ENCODE peak calls at places on chromosomes 13 and 19, in five cellular contexts. One of them, this sample, is unnamed.

GRCh38 chr13:39823063-39823713 is 167.7 kb downstream of the COG6 start:
- DNase-seq in AG04450: no peak
- DNase-seq in cardiac muscle cell: no peak
- DNase-seq in A549: no peak
- DNase-seq in HCT116: no peak
- DNase-seq in this sample: no peak

GRCh38 chr13:49503951-49504350 is 8.2 kb downstream of the PHF11 start:
- DNase-seq in AG04450: no peak
- DNase-seq in cardiac muscle cell: no peak
- DNase-seq in A549: no peak
- DNase-seq in HCT116: no peak
- DNase-seq in this sample: no peak

GRCh38 chr13:62997038-62997619 is 1581.5 kb upstream of the PCDH20 start:
- DNase-seq in AG04450: no peak
- DNase-seq in cardiac muscle cell: no peak
- DNase-seq in A549: no peak
- DNase-seq in HCT116: no peak
- DNase-seq in this sample: no peak

GRCh38 chr13:40440990-40441820 is 225.2 kb downstream of the FOXO1 start:
- DNase-seq in AG04450: no peak
- DNase-seq in cardiac muscle cell: peak
- DNase-seq in A549: no peak
- DNase-seq in HCT116: no peak
- DNase-seq in this sample: peak

GRCh38 chr13:96991072-96991471 is 3.2 kb downstream of the OXGR1 start:
- DNase-seq in AG04450: no peak
- DNase-seq in cardiac muscle cell: no peak
- DNase-seq in A549: no peak
- DNase-seq in HCT116: no peak
- DNase-seq in this sample: no peak

GRCh38 chr13:97567510-97568243 is 133.7 kb downstream of the RAP2A start:
- DNase-seq in AG04450: no peak
- DNase-seq in cardiac muscle cell: peak
- DNase-seq in A549: peak
- DNase-seq in HCT116: peak
- DNase-seq in this sample: no peak

GRCh38 chr13:27120811-27121210 is 50.8 kb downstream of the USP12 start:
- DNase-seq in AG04450: no peak
- DNase-seq in cardiac muscle cell: peak
- DNase-seq in A549: no peak
- DNase-seq in HCT116: no peak
- DNase-seq in this sample: no peak

GRCh38 chr13:45055198-45055901 is 65.0 kb upstream of the GTF2F2 start:
- DNase-seq in AG04450: peak
- DNase-seq in cardiac muscle cell: peak
- DNase-seq in A549: peak
- DNase-seq in HCT116: peak
- DNase-seq in this sample: peak

GRCh38 chr13:88857256-88857655 is 1186.1 kb downstream of the SLITRK5 start:
- DNase-seq in AG04450: no peak
- DNase-seq in cardiac muscle cell: no peak
- DNase-seq in A549: no peak
- DNase-seq in HCT116: no peak
- DNase-seq in this sample: no peak

GRCh38 chr19:1776606-1777147 is 23.4 kb downstream of the ONECUT3 start:
- DNase-seq in AG04450: no peak
- DNase-seq in cardiac muscle cell: no peak
- DNase-seq in A549: no peak
- DNase-seq in HCT116: no peak
- DNase-seq in this sample: no peak

GRCh38 chr19:18173054-18173571 is 500 bp upstream of the IFI30 start:
- DNase-seq in AG04450: no peak
- DNase-seq in cardiac muscle cell: peak
- DNase-seq in A549: no peak
- DNase-seq in HCT116: no peak
- DNase-seq in this sample: no peak
- H3K4me3 ChIP-seq in AG04450: peak
- H3K4me3 ChIP-seq in cardiac muscle cell: no peak
- H3K4me3 ChIP-seq in A549: peak
- H3K4me3 ChIP-seq in HCT116: peak
- H3K4me3 ChIP-seq in this sample: peak

GRCh38 chr13:24075137-24075975 is 85.2 kb upstream of the SPATA13 start:
- DNase-seq in AG04450: no peak
- DNase-seq in cardiac muscle cell: no peak
- DNase-seq in A549: no peak
- DNase-seq in HCT116: no peak
- DNase-seq in this sample: no peak

GRCh38 chr13:24074687-24075086 is 85.8 kb upstream of the SPATA13 start:
- DNase-seq in AG04450: no peak
- DNase-seq in cardiac muscle cell: no peak
- DNase-seq in A549: no peak
- DNase-seq in HCT116: no peak
- DNase-seq in this sample: no peak

GRCh38 chr13:24076124-24076523 is 84.4 kb upstream of the SPATA13 start:
- DNase-seq in AG04450: no peak
- DNase-seq in cardiac muscle cell: no peak
- DNase-seq in A549: peak
- DNase-seq in HCT116: no peak
- DNase-seq in this sample: no peak

GRCh38 chr13:24073657-24074056 is 86.9 kb upstream of the SPATA13 start:
- DNase-seq in AG04450: no peak
- DNase-seq in cardiac muscle cell: no peak
- DNase-seq in A549: no peak
- DNase-seq in HCT116: no peak
- DNase-seq in this sample: no peak

DNA sequence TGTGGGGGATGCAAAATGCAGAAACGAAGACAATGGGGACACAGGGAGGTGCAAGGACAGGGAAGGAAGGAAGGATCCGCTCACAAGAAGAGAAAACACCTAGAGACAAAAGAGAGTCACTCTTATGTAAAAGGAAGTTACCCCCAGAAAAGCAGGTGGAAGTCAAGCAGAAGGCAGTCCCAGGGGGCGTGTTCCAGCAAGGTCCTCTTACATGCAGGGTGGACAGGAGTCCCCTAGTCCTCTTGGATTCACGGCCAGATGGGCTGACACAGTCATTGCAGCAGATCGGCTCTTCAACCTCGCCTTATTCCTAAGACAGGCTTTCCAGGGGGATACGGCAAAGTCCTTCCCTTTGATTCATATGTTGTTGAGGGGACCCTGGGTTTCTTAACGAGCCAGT is 83.9 kb upstream of the SPATA13 start:
- DNase-seq in AG04450: no peak
- DNase-seq in cardiac muscle cell: no peak
- DNase-seq in A549: no peak
- DNase-seq in HCT116: no peak
- DNase-seq in this sample: no peak
- TF ChIP-seq CTCF in AG04450: no peak
- TF ChIP-seq CTCF in cardiac muscle cell: no peak
- TF ChIP-seq CTCF in A549: no peak
- TF ChIP-seq CTCF in HCT116: no peak
- TF ChIP-seq CTCF in this sample: no peak

GRCh38 chr19:58129284-58129683 is 21.3 kb downstream of the ZNF329 start:
- DNase-seq in AG04450: no peak
- DNase-seq in cardiac muscle cell: no peak
- DNase-seq in A549: no peak
- DNase-seq in HCT116: no peak
- DNase-seq in this sample: no peak

GRCh38 chr19:58134244-58134643 is 16.3 kb downstream of the ZNF329 start:
- DNase-seq in AG04450: no peak
- DNase-seq in cardiac muscle cell: no peak
- DNase-seq in A549: no peak
- DNase-seq in HCT116: no peak
- DNase-seq in this sample: no peak
- H3K4me3 ChIP-seq in AG04450: no peak
- H3K4me3 ChIP-seq in cardiac muscle cell: no peak
- H3K4me3 ChIP-seq in A549: no peak
- H3K4me3 ChIP-seq in HCT116: no peak
- H3K4me3 ChIP-seq in this sample: no peak

GRCh38 chr19:34666200-34666957 is 10.6 kb downstream of the SCGB2B2 start:
- DNase-seq in AG04450: no peak
- DNase-seq in cardiac muscle cell: no peak
- DNase-seq in A549: no peak
- DNase-seq in HCT116: no peak
- DNase-seq in this sample: no peak

GRCh38 chr19:34664168-34664567 is 12.8 kb downstream of the SCGB2B2 start:
- DNase-seq in AG04450: no peak
- DNase-seq in cardiac muscle cell: no peak
- DNase-seq in A549: no peak
- DNase-seq in HCT116: no peak
- DNase-seq in this sample: no peak

GRCh38 chr19:34661357-34661756 is 15.6 kb downstream of the SCGB2B2 start:
- DNase-seq in AG04450: no peak
- DNase-seq in cardiac muscle cell: no peak
- DNase-seq in A549: no peak
- DNase-seq in HCT116: no peak
- DNase-seq in this sample: no peak

GRCh38 chr19:34664870-34665269 is 12.1 kb downstream of the SCGB2B2 start:
- DNase-seq in AG04450: no peak
- DNase-seq in cardiac muscle cell: no peak
- DNase-seq in A549: no peak
- DNase-seq in HCT116: no peak
- DNase-seq in this sample: no peak

DNA sequence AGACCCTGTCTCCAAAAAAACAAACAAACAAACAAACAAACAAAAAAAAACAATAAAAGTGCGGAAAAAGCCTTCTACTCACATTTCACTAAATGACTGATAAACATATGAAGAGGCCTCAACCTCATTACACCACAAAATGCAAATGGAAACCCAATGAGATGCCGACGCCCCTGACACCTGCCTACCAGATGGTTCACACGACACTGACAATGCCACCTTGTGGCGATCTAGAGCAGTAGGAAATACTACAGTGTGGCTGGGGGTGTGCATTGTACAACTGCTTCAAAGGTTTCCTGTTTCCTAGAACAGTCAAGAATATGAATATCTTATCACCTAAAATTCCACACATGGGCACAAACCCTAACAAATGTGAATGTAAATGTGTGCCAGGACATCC is 14.0 kb downstream of the SCGB2B2 start:
- DNase-seq in AG04450: no peak
- DNase-seq in cardiac muscle cell: peak
- DNase-seq in A549: no peak
- DNase-seq in HCT116: peak
- DNase-seq in this sample: no peak
- TF ChIP-seq CTCF in AG04450: peak
- TF ChIP-seq CTCF in cardiac muscle cell: peak
- TF ChIP-seq CTCF in A549: peak
- TF ChIP-seq CTCF in HCT116: peak
- TF ChIP-seq CTCF in this sample: no peak

DNA sequence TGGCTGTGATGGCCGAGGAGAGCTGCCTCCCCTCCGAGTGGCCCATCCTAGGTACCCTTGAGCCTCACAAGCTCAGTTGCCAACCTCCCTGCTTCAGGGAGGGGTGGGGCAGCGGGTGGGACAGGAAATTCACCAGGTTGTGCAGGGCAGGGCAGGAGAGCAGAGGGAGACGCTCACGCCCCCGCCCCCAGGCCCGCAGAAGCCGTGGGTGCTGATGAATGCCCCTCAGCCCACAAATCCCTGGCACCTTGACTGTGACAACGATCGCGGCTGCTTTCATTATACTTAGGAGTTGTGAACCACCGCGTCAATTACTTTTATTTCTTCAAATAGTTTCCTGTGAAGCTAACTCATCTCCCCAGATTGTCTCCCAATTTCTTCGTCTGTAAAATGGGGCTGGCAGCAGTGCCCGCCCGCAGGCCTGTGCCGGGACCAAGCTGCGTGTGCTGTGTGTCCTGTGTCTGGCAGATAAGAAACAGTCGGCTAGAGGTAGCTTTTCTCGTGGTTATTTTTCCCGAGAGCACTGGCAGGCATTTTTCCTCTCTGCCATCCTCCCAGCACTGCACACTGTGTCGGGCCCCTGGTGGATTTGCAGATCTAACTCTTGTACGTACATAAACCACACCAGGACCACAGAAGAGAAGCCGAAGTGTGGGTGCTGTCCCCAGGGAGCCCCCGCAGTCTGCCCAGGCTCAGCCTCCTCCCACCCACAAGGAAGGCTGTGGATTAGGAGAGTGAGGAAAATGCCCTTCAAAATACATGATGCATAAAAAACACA is 7.9 kb upstream of the RASA3 start:
- DNase-seq in AG04450: no peak
- DNase-seq in cardiac muscle cell: no peak
- DNase-seq in A549: no peak
- DNase-seq in HCT116: no peak
- DNase-seq in this sample: no peak
- H3K4me3 ChIP-seq in AG04450: no peak
- H3K4me3 ChIP-seq in cardiac muscle cell: no peak
- H3K4me3 ChIP-seq in A549: no peak
- H3K4me3 ChIP-seq in HCT116: no peak
- H3K4me3 ChIP-seq in this sample: no peak

GRCh38 chr19:38224014-38224862 is at the start of gene DPF1:
- DNase-seq in AG04450: no peak
- DNase-seq in cardiac muscle cell: peak
- DNase-seq in A549: peak
- DNase-seq in HCT116: peak
- DNase-seq in this sample: no peak
- TF ChIP-seq CTCF in AG04450: peak
- TF ChIP-seq CTCF in cardiac muscle cell: peak
- TF ChIP-seq CTCF in A549: peak
- TF ChIP-seq CTCF in HCT116: peak
- TF ChIP-seq CTCF in this sample: no peak

GRCh38 chr19:6754653-6755463 is 12.4 kb downstream of the SH2D3A start:
- DNase-seq in AG04450: no peak
- DNase-seq in cardiac muscle cell: no peak
- DNase-seq in A549: no peak
- DNase-seq in HCT116: no peak
- DNase-seq in this sample: no peak

GRCh38 chr19:6751189-6751588 is 11.7 kb downstream of the TRIP10 start:
- DNase-seq in AG04450: no peak
- DNase-seq in cardiac muscle cell: no peak
- DNase-seq in A549: no peak
- DNase-seq in HCT116: no peak
- DNase-seq in this sample: no peak

GRCh38 chr19:6752257-6753177 is 13.0 kb downstream of the TRIP10 start:
- DNase-seq in AG04450: no peak
- DNase-seq in cardiac muscle cell: no peak
- DNase-seq in A549: no peak
- DNase-seq in HCT116: no peak
- DNase-seq in this sample: no peak

GRCh38 chr19:6754136-6754535 is 13.1 kb downstream of the SH2D3A start:
- DNase-seq in AG04450: no peak
- DNase-seq in cardiac muscle cell: no peak
- DNase-seq in A549: no peak
- DNase-seq in HCT116: no peak
- DNase-seq in this sample: no peak

GRCh38 chr19:6753178-6754031 is 13.8 kb downstream of the SH2D3A start:
- DNase-seq in AG04450: no peak
- DNase-seq in cardiac muscle cell: peak
- DNase-seq in A549: peak
- DNase-seq in HCT116: peak
- DNase-seq in this sample: no peak
- H3K4me3 ChIP-seq in AG04450: peak
- H3K4me3 ChIP-seq in cardiac muscle cell: peak
- H3K4me3 ChIP-seq in A549: no peak
- H3K4me3 ChIP-seq in HCT116: peak
- H3K4me3 ChIP-seq in this sample: peak

This sample was measured in astrocyte of the cerebellum.